ENCODE peak calls at places on chromosomes 2 and 18, in four cellular contexts. W, M, Y and J are unnamed samples.

GRCh38 chr2:195659114-195659513 is 2.1 kb downstream of the SLC39A10 start:
- DNase-seq in W (peak), M (no peak), Y (no peak), J (no peak)

GRCh38 chr2:162579986-162580385 is 236.1 kb downstream of the GCA start:
- DNase-seq in W (peak), M (no peak), Y (peak), J (no peak)

GRCh38 chr2:127651987-127652550 is 6.1 kb downstream of the GPR17 start:
- DNase-seq in W (no peak), M (no peak), Y (no peak), J (no peak)

GRCh38 chr18:22250591-22250996 is 81.2 kb downstream of the GATA6 start:
- DNase-seq in W (no peak), M (no peak), Y (no peak), J (no peak)

GRCh38 chr2:10038716-10039115 is 4.6 kb upstream of the KLF11 start:
- DNase-seq in W (no peak), M (no peak), Y (no peak), J (no peak)

GRCh38 chr2:105431367-105432088 is 32.7 kb upstream of the FHL2 start:
- DNase-seq in W (no peak), M (no peak), Y (no peak), J (no peak)

GRCh38 chr2:27249891-27250651 is 12.8 kb downstream of the SLC30A3 start:
- DNase-seq in W (peak), M (peak), Y (peak), J (no peak)

GRCh38 chr2:203678971-203679370 is 27.5 kb upstream of the CD28 start:
- DNase-seq in W (no peak), M (no peak), Y (no peak), J (no peak)

GRCh38 chr2:145736901-145737300 is 1217.0 kb upstream of the ZEB2 start:
- DNase-seq in W (no peak), M (no peak), Y (no peak), J (no peak)

GRCh38 chr2:101672047-101672446 is 25.5 kb upstream of the MAP4K4 start:
- DNase-seq in W (no peak), M (no peak), Y (no peak), J (no peak)

GRCh38 chr2:180385601-180386201 is 378.6 kb upstream of the CWC22 start:
- DNase-seq in W (no peak), M (no peak), Y (no peak), J (no peak)
- TF ChIP-seq KDM1A in W (no peak), M (no peak), Y (no peak), J (no peak)

DNA sequence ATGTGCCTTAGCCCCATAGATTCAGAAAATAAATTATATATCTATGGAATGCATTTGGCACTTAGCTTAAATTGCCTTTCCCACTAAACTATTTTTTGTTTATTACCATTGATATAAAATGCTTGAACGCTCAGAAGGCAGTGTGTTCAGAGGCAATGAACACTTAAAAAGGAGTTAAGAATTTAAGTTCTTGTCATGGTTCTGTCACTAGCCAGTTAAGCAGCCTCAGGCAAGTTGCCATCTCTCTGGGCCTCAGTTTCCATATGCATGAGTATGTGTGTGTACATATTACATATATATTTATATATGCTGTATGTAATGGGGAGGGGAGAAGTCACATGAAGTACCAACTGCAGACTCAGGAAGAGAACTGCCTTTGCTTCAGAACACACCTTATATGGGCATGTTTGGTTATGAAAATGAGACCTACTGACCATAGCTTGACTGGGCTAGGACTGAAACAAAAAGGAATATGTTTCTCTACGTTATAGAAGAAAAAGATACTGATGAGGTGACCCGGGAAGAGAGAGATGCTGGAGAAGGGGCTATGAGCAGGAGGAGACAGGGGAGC is 97.5 kb downstream of the CDC42EP3 start:
- DNase-seq in W (no peak), M (no peak), Y (no peak), J (peak)
- TF ChIP-seq CHD4 in W (no peak), M (no peak), Y (no peak), J (no peak)

DNA sequence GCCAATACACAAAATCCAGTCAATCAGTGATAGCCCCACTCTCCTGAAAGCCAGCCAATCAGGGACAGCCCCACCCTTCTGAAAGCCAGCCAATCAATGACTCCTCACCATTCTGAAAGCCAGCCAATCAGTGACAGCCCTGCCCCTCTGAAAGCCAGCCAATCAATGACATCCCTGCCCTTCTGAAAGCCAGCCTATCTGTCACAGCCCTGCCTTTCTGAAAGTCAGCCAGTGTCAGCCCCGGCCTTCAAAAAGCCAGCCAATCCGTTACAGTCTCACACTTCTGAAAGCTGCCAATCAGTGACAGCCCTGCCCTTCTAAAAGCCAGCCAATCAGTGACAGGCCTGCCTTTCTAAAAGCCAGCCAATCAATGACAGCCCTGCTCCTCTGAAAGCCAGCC is 95.9 kb upstream of the HDAC4 start:
- DNase-seq in W (peak), M (peak), Y (no peak), J (no peak)
- TF ChIP-seq KDM1A in W (no peak), M (no peak), Y (no peak), J (no peak)

GRCh38 chr2:29397743-29398142 is 282.5 kb downstream of the CLIP4 start:
- DNase-seq in W (no peak), M (no peak), Y (no peak), J (no peak)
- TF ChIP-seq CHD4 in W (no peak), M (no peak), Y (no peak), J (no peak)

GRCh38 chr18:79629606-79630005 is 50.0 kb upstream of the CTDP1 start:
- DNase-seq in W (no peak), M (no peak), Y (no peak), J (no peak)

GRCh38 chr18:79631096-79631507 is 48.5 kb upstream of the CTDP1 start:
- DNase-seq in W (no peak), M (no peak), Y (no peak), J (no peak)

GRCh38 chr18:79631761-79632446 is 47.7 kb upstream of the CTDP1 start:
- DNase-seq in W (no peak), M (no peak), Y (no peak), J (no peak)

GRCh38 chr18:79629249-79629558 is 50.4 kb upstream of the CTDP1 start:
- DNase-seq in W (no peak), M (no peak), Y (no peak), J (no peak)

GRCh38 chr18:79630266-79631095 is 49.1 kb upstream of the CTDP1 start:
- DNase-seq in W (no peak), M (no peak), Y (no peak), J (no peak)
- TF ChIP-seq KDM1A in W (no peak), M (no peak), Y (no peak), J (no peak)

DNA sequence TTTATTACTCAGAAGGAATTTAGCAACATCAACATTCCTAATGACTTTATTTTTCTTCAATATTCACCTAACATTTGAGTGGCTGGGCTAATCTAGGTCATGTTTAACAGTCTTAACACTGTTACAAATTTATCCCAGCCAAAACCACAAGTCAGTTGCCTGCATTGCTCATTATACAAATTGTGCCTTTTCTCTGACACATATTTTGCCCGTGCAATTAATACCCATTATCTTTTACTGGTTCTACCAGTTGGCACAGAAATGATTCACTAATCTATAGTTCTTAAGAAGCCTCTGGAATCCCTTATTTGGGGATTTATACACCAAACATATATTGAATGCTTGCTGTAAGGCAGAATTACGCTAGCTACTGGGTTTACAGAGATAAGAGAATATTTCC is 46.3 kb downstream of the ZCCHC2 start:
- DNase-seq in W (no peak), M (no peak), Y (no peak), J (no peak)
- TF ChIP-seq CHD4 in W (no peak), M (no peak), Y (no peak), J (no peak)

DNA sequence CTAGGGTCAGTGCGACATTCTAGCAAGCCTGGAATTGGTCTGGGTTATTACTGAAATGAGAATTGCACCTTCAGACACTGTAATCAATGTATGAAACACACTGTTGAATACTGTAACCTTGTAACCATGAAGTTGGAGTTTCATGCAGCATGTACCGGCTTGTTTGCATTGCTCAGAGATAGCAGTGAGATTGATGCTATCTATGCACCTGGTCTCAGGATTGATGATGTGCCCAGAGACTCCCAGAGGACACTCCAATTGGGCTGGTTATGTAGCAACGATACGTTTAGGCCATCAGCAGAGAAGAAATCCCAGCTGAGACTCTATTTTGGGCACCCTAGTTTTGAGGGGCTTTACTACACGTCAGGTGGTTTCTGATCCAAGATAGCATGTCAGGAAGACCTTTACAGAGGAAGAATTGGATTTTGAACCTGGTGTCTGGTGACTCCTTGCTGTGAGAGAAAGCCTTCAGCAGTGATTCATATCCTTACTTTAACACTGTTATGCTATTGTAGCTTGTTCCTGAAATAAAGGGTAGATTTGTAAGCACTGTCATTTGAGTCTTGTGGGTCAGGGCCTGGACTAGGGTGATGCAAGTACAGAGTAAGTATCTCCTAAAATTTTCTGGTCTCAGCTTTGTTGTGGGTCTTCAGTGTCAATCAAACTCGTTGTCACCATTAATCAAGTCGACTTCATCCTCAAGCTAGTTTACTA is 305.1 kb upstream of the GULP1 start:
- DNase-seq in W (no peak), M (no peak), Y (no peak), J (no peak)
- TF ChIP-seq KDM1A in W (no peak), M (no peak), Y (no peak), J (no peak)

GRCh38 chr2:73970850-73971471 is 13.7 kb upstream of the TET3 start:
- DNase-seq in W (no peak), M (peak), Y (peak), J (peak)
- TF ChIP-seq CHD4 in W (no peak), M (no peak), Y (no peak), J (no peak)

GRCh38 chr18:47944972-47945843 is 14.7 kb upstream of the SMAD2 start:
- DNase-seq in W (peak), M (no peak), Y (peak), J (no peak)
- TF ChIP-seq KDM1A in W (no peak), M (no peak), Y (no peak), J (no peak)

GRCh38 chr18:48621240-48621639 is 82.4 kb downstream of the CTIF start:
- DNase-seq in W (peak), M (no peak), Y (no peak), J (no peak)

GRCh38 chr18:48621815-48622555 is 83.2 kb downstream of the CTIF start:
- DNase-seq in W (no peak), M (no peak), Y (no peak), J (no peak)

GRCh38 chr18:48627216-48627615 is 88.4 kb downstream of the CTIF start:
- DNase-seq in W (peak), M (no peak), Y (no peak), J (no peak)

GRCh38 chr18:48622911-48623431 is 84.1 kb downstream of the CTIF start:
- DNase-seq in W (no peak), M (no peak), Y (no peak), J (no peak)

DNA sequence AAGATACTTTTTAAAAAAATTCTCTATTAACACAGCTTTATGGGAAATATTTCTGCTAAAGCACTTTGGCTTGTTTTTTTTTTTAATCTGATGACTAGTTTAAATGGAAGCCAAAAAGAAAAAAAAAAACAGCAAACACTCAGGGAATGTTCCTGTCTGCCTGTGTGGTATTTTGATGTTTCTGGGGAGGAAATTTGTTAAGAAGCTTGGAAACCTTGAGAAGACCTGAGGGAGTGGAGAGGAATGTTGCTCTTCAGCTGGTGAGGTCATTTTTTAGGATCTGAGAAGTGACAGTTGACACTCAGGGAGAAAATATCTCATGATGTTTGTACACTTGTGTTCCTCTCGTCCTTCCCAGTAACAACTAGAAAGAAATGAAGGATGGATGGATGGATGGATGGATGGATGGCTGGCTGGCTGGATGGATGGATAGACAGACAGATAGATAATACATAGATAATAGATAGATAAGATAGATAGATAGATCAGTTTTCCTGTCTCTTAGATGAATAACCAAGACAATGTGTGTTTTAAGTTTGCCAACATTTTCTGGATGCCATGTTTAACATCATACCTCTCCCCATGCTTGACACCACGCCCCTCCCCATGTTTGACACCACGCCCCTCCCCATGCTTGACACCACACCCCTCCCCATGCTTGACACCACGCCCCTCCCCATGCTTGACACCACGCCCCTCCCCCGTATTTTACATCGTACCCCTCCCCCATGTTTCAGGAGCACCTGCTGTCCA is 84.8 kb downstream of the CTIF start:
- DNase-seq in W (peak), M (no peak), Y (no peak), J (no peak)
- TF ChIP-seq CHD4 in W (no peak), M (no peak), Y (no peak), J (no peak)